ENCODE peak calls at places on chromosomes 2 and 18, in nine cellular contexts. Y, N, L, Z, H, J, M, I and V are unnamed samples.

GRCh38 chr2:205188516-205189138 is 493.7 kb upstream of the NRP2 start:
- DNase-seq in Y (no peak), N (no peak), L (peak; percentile 72), Z (peak; percentile 86), H (no peak), J (peak; percentile 96), M (no peak), I (peak; percentile 49), V (no peak)

GRCh38 chr18:23883277-23883790 is 131.2 kb upstream of the TTC39C start:
- DNase-seq in Y (no peak), N (no peak), L (no peak), Z (peak; percentile 16), H (no peak), J (no peak), M (peak; percentile 85), I (no peak), V (no peak)

GRCh38 chr2:169095631-169096105 is 26.3 kb downstream of the DHRS9 start:
- DNase-seq in Y (no peak), N (peak; percentile 69), L (peak; percentile 21), Z (peak; percentile 95), H (no peak), J (peak; percentile 96), M (peak; percentile 96), I (peak; percentile 80), V (peak; percentile 46)

GRCh38 chr2:85240055-85240454 is 87.7 kb downstream of the TGOLN2 start:
- DNase-seq in Y (no peak), N (no peak), L (no peak), Z (no peak), H (no peak), J (no peak), M (no peak), I (no peak), V (no peak)

GRCh38 chr18:45270289-45270771 is 344.9 kb upstream of the SLC14A2 start:
- DNase-seq in Y (no peak), N (no peak), L (no peak), Z (no peak), H (no peak), J (no peak), M (no peak), I (peak; percentile 63), V (no peak)

GRCh38 chr2:139018252-139018651 is 238.1 kb upstream of the NXPH2 start:
- DNase-seq in Y (no peak), N (no peak), L (no peak), Z (no peak), H (no peak), J (no peak), M (no peak), I (no peak), V (no peak)

GRCh38 chr2:31660165-31660564 is 79.4 kb upstream of the SRD5A2 start:
- DNase-seq in Y (no peak), N (no peak), L (no peak), Z (peak; percentile 3), H (no peak), J (no peak), M (peak; percentile 83), I (no peak), V (no peak)

GRCh38 chr2:23350026-23350791 is 34.8 kb upstream of the KLHL29 start:
- DNase-seq in Y (no peak), N (no peak), L (no peak), Z (peak; percentile 28), H (no peak), J (no peak), M (no peak), I (no peak), V (no peak)

GRCh38 chr2:31384771-31385276 is 29.7 kb downstream of the XDH start:
- DNase-seq in Y (no peak), N (no peak), L (peak; percentile 84), Z (peak; percentile 96), H (no peak), J (peak; percentile 95), M (peak; percentile 97), I (peak; percentile 91), V (peak; percentile 80)

GRCh38 chr2:106053116-106053515 is 141.0 kb downstream of the UXS1 start:
- DNase-seq in Y (no peak), N (no peak), L (no peak), Z (peak; percentile 48), H (no peak), J (peak; percentile 63), M (peak; percentile 80), I (peak; percentile 43), V (peak; percentile 41)

GRCh38 chr2:160510617-160511016 is 17.0 kb upstream of the RBMS1 start:
- DNase-seq in Y (no peak), N (no peak), L (no peak), Z (peak; percentile 57), H (peak; percentile 67), J (peak; percentile 64), M (no peak), I (peak; percentile 55), V (no peak)

GRCh38 chr18:74459877-74460276 is 2.8 kb upstream of the DIPK1C start:
- DNase-seq in Y (no peak), N (no peak), L (no peak), Z (no peak), H (no peak), J (no peak), M (no peak), I (no peak), V (no peak)

GRCh38 chr2:157899125-157899839 is 23.2 kb upstream of the ACVR1 start:
- DNase-seq in Y (no peak), N (no peak), L (no peak), Z (no peak), H (no peak), J (no peak), M (no peak), I (no peak), V (no peak)

GRCh38 chr2:46164581-46165301 is 132.5 kb upstream of the EPAS1 start:
- DNase-seq in Y (no peak), N (no peak), L (peak; percentile 86), Z (peak; percentile 99), H (no peak), J (peak; percentile 99), M (peak; percentile 76), I (peak; percentile 88), V (peak; percentile 89)

GRCh38 chr2:123077101-123077500 is 948.0 kb upstream of the CNTNAP5 start:
- DNase-seq in Y (no peak), N (no peak), L (no peak), Z (no peak), H (no peak), J (no peak), M (no peak), I (no peak), V (no peak)

GRCh38 chr2:112821142-112821541 is 15.4 kb downstream of the IL1B start:
- DNase-seq in Y (no peak), N (no peak), L (no peak), Z (no peak), H (no peak), J (no peak), M (no peak), I (no peak), V (no peak)

GRCh38 chr2:25994509-25994908 is 12.2 kb upstream of the KIF3C start:
- DNase-seq in Y (no peak), N (no peak), L (no peak), Z (no peak), H (no peak), J (no peak), M (no peak), I (no peak), V (no peak)

GRCh38 chr2:72236445-72237067 is 88.9 kb upstream of the CYP26B1 start:
- DNase-seq in Y (no peak), N (no peak), L (peak; percentile 13), Z (peak; percentile 80), H (no peak), J (peak; percentile 80), M (peak; percentile 82), I (peak; percentile 74), V (peak; percentile 66)

GRCh38 chr2:164430166-164430783 is 191.0 kb downstream of the GRB14 start:
- DNase-seq in Y (no peak), N (no peak), L (peak; percentile 4), Z (peak; percentile 54), H (peak; percentile 65), J (peak; percentile 61), M (peak; percentile 14), I (peak; percentile 7), V (peak; percentile 0)

GRCh38 chr2:19988600-19988999 is 1.3 kb downstream of the WDR35 start:
- DNase-seq in Y (no peak), N (no peak), L (no peak), Z (peak; percentile 38), H (no peak), J (no peak), M (no peak), I (no peak), V (no peak)
- H3K4me3 ChIP-seq in Y (peak overlapping the region; percentile 83), N (no peak overlapping the region), L (peak overlapping the region; percentile 89), Z (peak overlapping the region; percentile 92), H (peak overlapping the region; percentile 59), J (peak overlapping the region; percentile 97), M (no peak overlapping the region), I (peak overlapping the region; percentile 89), V (no peak overlapping the region)

GRCh38 chr2:86675611-86676015 is 44.5 kb upstream of the RMND5A start:
- DNase-seq in Y (no peak), N (no peak), L (no peak), Z (no peak), H (no peak), J (no peak), M (peak; percentile 20), I (no peak), V (no peak)
- TF ChIP-seq CTCF in Y (peak; percentile 18), N (no peak), L (no peak), Z (no peak), H (no peak), J (no peak), M (peak; percentile 27), I (no peak), V (no peak)

GRCh38 chr18:47260924-47261701 is 9.7 kb upstream of the SKOR2 start:
- DNase-seq in Y (no peak), N (no peak), L (no peak), Z (no peak), H (no peak), J (no peak), M (no peak), I (no peak), V (no peak)

GRCh38 chr18:47263197-47263827 is 11.9 kb upstream of the SKOR2 start:
- DNase-seq in Y (no peak), N (no peak), L (no peak), Z (peak; percentile 38), H (no peak), J (no peak), M (no peak), I (no peak), V (no peak)

GRCh38 chr18:47263828-47264314 is 12.4 kb upstream of the SKOR2 start:
- DNase-seq in Y (no peak), N (no peak), L (no peak), Z (no peak), H (no peak), J (no peak), M (no peak), I (no peak), V (no peak)

GRCh38 chr18:47261902-47262301 is 10.4 kb upstream of the SKOR2 start:
- DNase-seq in Y (no peak), N (no peak), L (no peak), Z (no peak), H (no peak), J (no peak), M (no peak), I (no peak), V (no peak)

GRCh38 chr18:47262397-47263196 is 11.1 kb upstream of the SKOR2 start:
- DNase-seq in Y (no peak), N (no peak), L (no peak), Z (no peak), H (no peak), J (no peak), M (no peak), I (no peak), V (no peak)
- H3K4me3 ChIP-seq in Y (no peak overlapping the region), N (no peak overlapping the region), L (no peak overlapping the region), Z (peak overlapping the region; percentile 68), H (no peak overlapping the region), J (no peak overlapping the region), M (no peak overlapping the region), I (no peak overlapping the region), V (peak overlapping the region; percentile 66)

GRCh38 chr2:99154643-99155536 is at the start of the genes LIPT1 and TSGA10:
- DNase-seq in Y (peak; percentile 97), N (peak; percentile 93), L (peak; percentile 73), Z (peak; percentile 87), H (peak; percentile 93), J (peak; percentile 89), M (peak; percentile 89), I (peak; percentile 50), V (peak; percentile 29)
- TF ChIP-seq CTCF in Y (no peak), N (no peak), L (peak; percentile 34), Z (peak; percentile 1), H (no peak), J (peak; percentile 13), M (no peak), I (peak; percentile 18), V (peak; percentile 9)